ENCODE peak calls at places on chromosome 22, in four cellular contexts. I, T, Z and E are unnamed samples.

GRCh38 chr22:32615874-32616564 is 141.4 kb downstream of the FBXO7 start:
- DNase-seq in I (peak; percentile 72), T (no peak), Z (no peak), E (no peak)

GRCh38 chr22:42884616-42885375 is 27.7 kb upstream of the ARFGAP3 start:
- DNase-seq in I (no peak), T (no peak), Z (no peak), E (no peak)

GRCh38 chr22:35567214-35567792 is 26.7 kb downstream of the RASD2 start:
- DNase-seq in I (no peak), T (no peak), Z (no peak), E (no peak)

GRCh38 chr22:30422481-30423295 is 2.9 kb upstream of the MTFP1 start:
- DNase-seq in I (peak; percentile 81), T (no peak), Z (peak; percentile 97), E (peak; percentile 98)

GRCh38 chr22:27996981-27997380 is 77.9 kb upstream of the PITPNB start:
- DNase-seq in I (no peak), T (peak; percentile 30), Z (no peak), E (no peak)

GRCh38 chr22:44942056-44942455 is 67.7 kb downstream of the PHF21B start:
- DNase-seq in I (no peak), T (no peak), Z (no peak), E (no peak)

GRCh38 chr22:21038405-21038804 is 6.0 kb upstream of the SLC7A4 start:
- DNase-seq in I (no peak), T (no peak), Z (no peak), E (peak; percentile 41)

GRCh38 chr22:43554259-43554636 is 142.4 kb downstream of the MPPED1 start:
- DNase-seq in I (no peak), T (no peak), Z (no peak), E (no peak)

GRCh38 chr22:33539902-33540751 is 380.1 kb downstream of the LARGE1 start:
- DNase-seq in I (peak; percentile 100), T (no peak), Z (no peak), E (peak; percentile 12)

GRCh38 chr22:25059438-25059837 is 106.9 kb downstream of the KIAA1671 start:
- DNase-seq in I (no peak), T (no peak), Z (no peak), E (no peak)

GRCh38 chr22:43892183-43892894 is 526 bp upstream of the PNPLA5 start:
- DNase-seq in I (no peak), T (no peak), Z (no peak), E (no peak)

GRCh38 chr22:44325718-44326548 is 13.2 kb upstream of the SHISAL1 start:
- DNase-seq in I (no peak), T (no peak), Z (peak; percentile 31), E (peak; percentile 56)

GRCh38 chr22:34588893-34589545 is 476.9 kb upstream of the ISX start:
- DNase-seq in I (no peak), T (no peak), Z (no peak), E (no peak)

GRCh38 chr22:25626146-25626992 is 61.9 kb downstream of the GRK3 start:
- DNase-seq in I (no peak), T (peak; percentile 36), Z (no peak), E (no peak)

GRCh38 chr22:43066844-43067385 is 22.3 kb downstream of the TTLL1 start:
- DNase-seq in I (no peak), T (no peak), Z (peak; percentile 69), E (peak; percentile 68)

GRCh38 chr22:35154937-35155387 is 89.0 kb downstream of the ISX start:
- DNase-seq in I (peak; percentile 56), T (peak; percentile 36), Z (peak; percentile 45), E (peak; percentile 36)

GRCh38 chr22:17192186-17192585 is 27.0 kb downstream of the ADA2 start:
- DNase-seq in I (no peak), T (no peak), Z (no peak), E (no peak)

GRCh38 chr22:17120711-17121234 is 387 bp downstream of the TMEM121B start:
- DNase-seq in I (no peak), T (no peak), Z (no peak), E (peak; percentile 8)

GRCh38 chr22:35605787-35606492 is 11.2 kb downstream of the MB start:
- DNase-seq in I (no peak), T (no peak), Z (no peak), E (no peak)

GRCh38 chr22:35065796-35066218 is at the start of gene ISX:
- DNase-seq in I (peak; percentile 54), T (no peak), Z (no peak), E (no peak)

GRCh38 chr22:43829904-43830851 is 18.1 kb upstream of the EFCAB6 start:
- DNase-seq in I (no peak), T (no peak), Z (no peak), E (peak; percentile 95)

GRCh38 chr22:32327066-32327465 is 30.6 kb upstream of the RFPL3 start:
- DNase-seq in I (no peak), T (no peak), Z (peak; percentile 9), E (no peak)

GRCh38 chr22:31820655-31821054 is 66.8 kb downstream of the DEPDC5 start:
- DNase-seq in I (no peak), T (no peak), Z (no peak), E (no peak)

GRCh38 chr22:33931406-33931805 is 11.1 kb upstream of the LARGE1 start:
- DNase-seq in I (no peak), T (no peak), Z (no peak), E (no peak)

GRCh38 chr22:35638408-35638807 is 9.8 kb upstream of the APOL6 start:
- DNase-seq in I (no peak), T (no peak), Z (no peak), E (peak; percentile 95)

GRCh38 chr22:22380098-22381030 is 128.2 kb downstream of the ZNF280B start:
- DNase-seq in I (no peak), T (peak; percentile 95), Z (no peak), E (no peak)

GRCh38 chr22:31692186-31692886 is 30.3 kb upstream of the PISD start:
- DNase-seq in I (no peak), T (no peak), Z (peak; percentile 69), E (peak; percentile 55)

GRCh38 chr22:42743501-42743991 is 22.9 kb upstream of the A4GALT start:
- DNase-seq in I (peak; percentile 83), T (no peak), Z (no peak), E (no peak)

GRCh38 chr22:25627271-25627848 is 62.9 kb downstream of the GRK3 start:
- DNase-seq in I (no peak), T (peak; percentile 43), Z (peak; percentile 24), E (peak; percentile 78)

GRCh38 chr22:17120281-17120680 is 879 bp downstream of the TMEM121B start:
- DNase-seq in I (no peak), T (no peak), Z (peak; percentile 28), E (peak; percentile 24)

GRCh38 chr22:47933891-47934290 is 1171.4 kb downstream of the TBC1D22A start:
- DNase-seq in I (no peak), T (no peak), Z (no peak), E (no peak)

GRCh38 chr22:44658371-44658953 is 43.5 kb upstream of the PRR5 start:
- DNase-seq in I (no peak), T (no peak), Z (no peak), E (peak; percentile 66)

GRCh38 chr22:18042685-18043084 is 18.3 kb upstream of the MICAL3 start:
- DNase-seq in I (no peak), T (no peak), Z (no peak), E (no peak)

GRCh38 chr22:26342719-26343449 is 86.2 kb upstream of the ASPHD2 start:
- DNase-seq in I (no peak), T (no peak), Z (no peak), E (no peak)

GRCh38 chr22:50294319-50294656 is 13.2 kb downstream of the PLXNB2 start:
- DNase-seq in I (no peak), T (no peak), Z (no peak), E (no peak)
- H4K20me1 ChIP-seq in I (peaks cover 9% of the 10 kb centered on the region), T (no peaks in the 10 kb centered on the region), Z (peaks cover 4% of the 10 kb centered on the region), E (peaks cover 2% of the 10 kb centered on the region)

GRCh38 chr22:38718414-38718813 is 12.7 kb downstream of the GTPBP1 start:
- DNase-seq in I (peak; percentile 47), T (no peak), Z (peak; percentile 76), E (peak; percentile 78)
- TF ChIP-seq CTCF in I (no peak), T (no peak), Z (peak; percentile 82), E (peak; percentile 60)

GRCh38 chr22:19988331-19988808 is 28.3 kb downstream of the ARVCF start:
- DNase-seq in I (no peak), T (no peak), Z (no peak), E (no peak)

GRCh38 chr22:19986011-19986409 is 30.6 kb downstream of the ARVCF start:
- DNase-seq in I (no peak), T (no peak), Z (no peak), E (no peak)

GRCh38 chr22:19988965-19989724 is 27.5 kb downstream of the ARVCF start:
- DNase-seq in I (no peak), T (no peak), Z (no peak), E (no peak)

GRCh38 chr22:19986410-19987341 is 29.9 kb downstream of the ARVCF start:
- DNase-seq in I (peak; percentile 42), T (peak; percentile 79), Z (peak; percentile 72), E (peak; percentile 56)

GRCh38 chr22:19987394-19988306 is 29.0 kb downstream of the ARVCF start:
- DNase-seq in I (no peak), T (no peak), Z (no peak), E (no peak)
- H3K4me3 ChIP-seq in I (no peak overlapping the region), T (no peak overlapping the region), Z (no peak overlapping the region), E (no peak overlapping the region)

GRCh38 chr22:41478473-41478872 is 9.6 kb downstream of the ACO2 start:
- DNase-seq in I (no peak), T (no peak), Z (no peak), E (no peak)
- H4K20me1 ChIP-seq in I (peaks cover 7% of the 10 kb centered on the region), T (peaks cover 28% of the 10 kb centered on the region), Z (no peaks in the 10 kb centered on the region), E (no peaks in the 10 kb centered on the region)

GRCh38 chr22:24043957-24044356 is 32.9 kb downstream of the CABIN1 start:
- DNase-seq in I (no peak), T (no peak), Z (no peak), E (no peak)
- TF ChIP-seq CTCF in I (no peak), T (no peak), Z (no peak), E (no peak)

GRCh38 chr22:37302617-37303555 is 20.6 kb downstream of the CYTH4 start:
- DNase-seq in I (no peak), T (no peak), Z (no peak), E (no peak)

GRCh38 chr22:37305873-37306272 is 23.6 kb downstream of the CYTH4 start:
- DNase-seq in I (no peak), T (no peak), Z (no peak), E (no peak)

GRCh38 chr22:37306494-37306829 is 24.2 kb downstream of the CYTH4 start:
- DNase-seq in I (no peak), T (no peak), Z (no peak), E (no peak)

GRCh38 chr22:37303821-37304274 is 21.5 kb downstream of the CYTH4 start:
- DNase-seq in I (peak; percentile 32), T (no peak), Z (peak; percentile 90), E (peak; percentile 88)

GRCh38 chr22:37304595-37305343 is 22.5 kb downstream of the CYTH4 start:
- DNase-seq in I (peak; percentile 22), T (no peak), Z (peak; percentile 46), E (peak; percentile 39)
- H3K4me3 ChIP-seq in I (no peak overlapping the region), T (no peak overlapping the region), Z (no peak overlapping the region), E (no peak overlapping the region)

GRCh38 chr22:49046546-49047305 is 780.9 kb downstream of the BRD1 start:
- DNase-seq in I (peak; percentile 50), T (peak; percentile 70), Z (no peak), E (no peak)
- H4K20me1 ChIP-seq in I (no peaks in the 10 kb centered on the region), T (no peaks in the 10 kb centered on the region), Z (no peaks in the 10 kb centered on the region), E (no peaks in the 10 kb centered on the region)